ENCODE peak calls at places on chromosomes 4 and X, in six cellular contexts. One of them, this sample, is unnamed. For H3K4me1, the result is how much of the 10 kb centered on the place peaks cover.

GRCh38 chr4:8210631-8211030 is 11.5 kb downstream of the SH3TC1 start:
- DNase-seq in H1: no peak
- DNase-seq in GM12878: no peak
- DNase-seq in HepG2: no peak
- DNase-seq in K562: no peak
- DNase-seq in HCT116: no peak
- DNase-seq in this sample: no peak

GRCh38 chr4:108592674-108592986 is 27.7 kb upstream of the RPL34 start:
- DNase-seq in HepG2: peak
- DNase-seq in K562: no peak
- DNase-seq in H1: no peak
- DNase-seq in GM12878: no peak
- DNase-seq in HCT116: no peak
- DNase-seq in this sample: no peak

GRCh38 chrX:87525771-87526229 is 8.2 kb downstream of the KLHL4 start:
- DNase-seq in K562: peak
- DNase-seq in H1: no peak
- DNase-seq in GM12878: no peak
- DNase-seq in HepG2: no peak
- DNase-seq in HCT116: no peak
- DNase-seq in this sample: no peak

GRCh38 chrX:108735680-108736508 is 469 bp downstream of the IRS4 start:
- DNase-seq in H1: no peak
- DNase-seq in HCT116: no peak
- DNase-seq in K562: no peak
- DNase-seq in GM12878: no peak
- DNase-seq in HepG2: no peak
- DNase-seq in this sample: no peak

GRCh38 chrX:145394344-145394743 is 147.0 kb downstream of the SPANXN1 start:
- DNase-seq in K562: no peak
- DNase-seq in H1: no peak
- DNase-seq in HepG2: no peak
- DNase-seq in HCT116: no peak
- DNase-seq in GM12878: no peak
- DNase-seq in this sample: no peak

GRCh38 chr4:26490111-26490979 is at the start of gene CCKAR:
- DNase-seq in HCT116: no peak
- DNase-seq in GM12878: no peak
- DNase-seq in H1: no peak
- DNase-seq in K562: no peak
- DNase-seq in HepG2: no peak
- DNase-seq in this sample: no peak

GRCh38 chrX:77422886-77423648 is 24.1 kb upstream of the FGF16 start:
- DNase-seq in GM12878: no peak
- DNase-seq in HCT116: no peak
- DNase-seq in K562: no peak
- DNase-seq in HepG2: no peak
- DNase-seq in H1: peak
- DNase-seq in this sample: peak

GRCh38 chr4:188160406-188160805 is 21.2 kb downstream of the TRIML1 start:
- DNase-seq in H1: no peak
- DNase-seq in GM12878: no peak
- DNase-seq in HCT116: no peak
- DNase-seq in HepG2: no peak
- DNase-seq in K562: no peak
- DNase-seq in this sample: peak

GRCh38 chr4:125736057-125736456 is 421.3 kb downstream of the FAT4 start:
- DNase-seq in H1: no peak
- DNase-seq in GM12878: no peak
- DNase-seq in HCT116: no peak
- DNase-seq in K562: peak
- DNase-seq in HepG2: peak
- DNase-seq in this sample: no peak

GRCh38 chr4:108512615-108513505 is 107.5 kb upstream of the RPL34 start:
- DNase-seq in K562: peak
- DNase-seq in HCT116: no peak
- DNase-seq in H1: peak
- DNase-seq in GM12878: no peak
- DNase-seq in HepG2: peak
- DNase-seq in this sample: peak

GRCh38 chr4:170271723-170272122 is 182.0 kb upstream of the AADAT start:
- DNase-seq in H1: no peak
- DNase-seq in HepG2: no peak
- DNase-seq in GM12878: no peak
- DNase-seq in HCT116: no peak
- DNase-seq in K562: no peak
- DNase-seq in this sample: no peak

GRCh38 chrX:17679820-17680219 is 57.5 kb upstream of the SCML1 start:
- DNase-seq in HepG2: no peak
- DNase-seq in K562: no peak
- DNase-seq in GM12878: no peak
- DNase-seq in H1: no peak
- DNase-seq in HCT116: no peak
- DNase-seq in this sample: no peak

GRCh38 chr4:27666943-27667342 is 806.3 kb downstream of the STIM2 start:
- DNase-seq in GM12878: no peak
- DNase-seq in HepG2: no peak
- DNase-seq in H1: no peak
- DNase-seq in K562: no peak
- DNase-seq in HCT116: peak
- DNase-seq in this sample: no peak

GRCh38 chr4:185190001-185190856 is 13.6 kb downstream of the CFAP97 start:
- DNase-seq in K562: no peak
- DNase-seq in HCT116: no peak
- DNase-seq in HepG2: no peak
- DNase-seq in GM12878: no peak
- DNase-seq in H1: no peak
- DNase-seq in this sample: no peak

GRCh38 chrX:23883737-23884354 is 23.9 kb downstream of the APOO start:
- DNase-seq in HepG2: peak
- DNase-seq in GM12878: no peak
- DNase-seq in K562: peak
- DNase-seq in H1: no peak
- DNase-seq in HCT116: peak
- DNase-seq in this sample: no peak

GRCh38 chrX:136608295-136608933 is 39.5 kb upstream of the CD40LG start:
- DNase-seq in H1: no peak
- DNase-seq in K562: no peak
- DNase-seq in HCT116: peak
- DNase-seq in GM12878: no peak
- DNase-seq in HepG2: no peak
- DNase-seq in this sample: peak

GRCh38 chrX:76253432-76253831 is 80.6 kb downstream of the PBDC1 start:
- DNase-seq in GM12878: peak
- DNase-seq in HepG2: peak
- DNase-seq in HCT116: peak
- DNase-seq in H1: no peak
- DNase-seq in K562: peak
- DNase-seq in this sample: peak

GRCh38 chr4:80103615-80104014 is 30.6 kb upstream of the ANTXR2 start:
- DNase-seq in HepG2: no peak
- DNase-seq in HCT116: no peak
- DNase-seq in H1: no peak
- DNase-seq in GM12878: no peak
- DNase-seq in K562: no peak
- DNase-seq in this sample: no peak

GRCh38 chr4:145083891-145084640 is 13.9 kb downstream of the ANAPC10 start:
- DNase-seq in HepG2: peak
- DNase-seq in HCT116: peak
- DNase-seq in H1: no peak
- DNase-seq in K562: no peak
- DNase-seq in GM12878: no peak
- DNase-seq in this sample: no peak

GRCh38 chr4:10212400-10212799 is 95.8 kb upstream of the WDR1 start:
- DNase-seq in GM12878: no peak
- DNase-seq in K562: no peak
- DNase-seq in HepG2: no peak
- DNase-seq in H1: no peak
- DNase-seq in HCT116: no peak
- DNase-seq in this sample: no peak

GRCh38 chr4:187380181-187380581 is 615.4 kb upstream of the ZFP42 start:
- DNase-seq in HepG2: peak
- DNase-seq in HCT116: peak
- DNase-seq in GM12878: no peak
- DNase-seq in K562: no peak
- DNase-seq in H1: peak
- DNase-seq in this sample: peak

GRCh38 chr4:182206266-182206665 is 36.9 kb upstream of the TENM3 start:
- DNase-seq in GM12878: no peak
- DNase-seq in HepG2: no peak
- DNase-seq in H1: no peak
- DNase-seq in HCT116: no peak
- DNase-seq in K562: no peak
- DNase-seq in this sample: no peak

GRCh38 chrX:67044029-67044653 is 405.3 kb upstream of the EDA2R start:
- DNase-seq in K562: no peak
- DNase-seq in GM12878: no peak
- DNase-seq in HepG2: no peak
- DNase-seq in HCT116: no peak
- DNase-seq in H1: no peak
- DNase-seq in this sample: no peak

GRCh38 chr4:65599335-65599734 is 71.0 kb downstream of the EPHA5 start:
- DNase-seq in H1: no peak
- DNase-seq in HCT116: no peak
- DNase-seq in HepG2: no peak
- DNase-seq in GM12878: no peak
- DNase-seq in K562: no peak
- DNase-seq in this sample: no peak

DNA sequence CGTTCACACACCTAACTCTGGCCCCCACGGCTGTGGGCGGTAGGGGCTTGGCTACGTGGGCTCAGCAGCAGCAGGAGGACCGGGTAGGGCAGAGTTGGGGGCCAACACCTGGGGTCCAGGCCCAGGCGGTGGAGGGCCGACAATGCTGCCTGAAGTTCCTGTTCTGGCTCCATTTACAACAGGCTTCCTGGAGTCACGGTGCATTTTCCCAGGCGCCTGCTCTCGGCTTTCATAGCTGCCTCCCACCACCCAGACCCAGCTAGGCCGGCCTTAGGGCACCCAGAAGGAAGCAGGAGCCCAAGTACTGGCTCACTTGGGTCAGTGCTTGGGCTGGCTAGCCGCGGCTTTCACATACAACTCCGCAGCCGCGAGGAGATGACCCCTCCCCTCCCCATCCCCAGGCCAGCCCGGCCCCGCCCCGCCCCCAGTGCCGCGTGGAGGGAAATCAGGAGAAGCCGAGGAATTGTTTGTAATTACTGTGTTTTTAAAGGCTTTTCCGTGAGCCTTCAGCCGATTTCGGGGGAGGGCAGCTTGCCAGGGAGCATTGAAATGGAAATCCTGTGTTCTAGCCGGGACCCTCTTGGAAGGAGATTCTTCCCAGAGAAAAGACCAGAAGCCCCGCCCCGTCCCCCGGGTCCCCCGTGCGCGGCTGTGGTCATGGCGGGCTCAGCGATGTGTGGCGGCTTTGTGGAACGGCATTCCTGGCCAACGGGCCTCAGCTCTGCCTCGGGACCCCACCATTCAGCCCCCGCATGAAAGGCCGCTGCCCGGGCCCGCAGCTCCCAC is 28.5 kb downstream of the PJA1 start:
- DNase-seq in HCT116: no peak
- DNase-seq in H1: no peak
- DNase-seq in K562: peak
- DNase-seq in HepG2: no peak
- DNase-seq in GM12878: no peak
- DNase-seq in this sample: no peak
- H3K9ac ChIP-seq in HCT116: no peak
- H3K9ac ChIP-seq in H1: no peak
- H3K9ac ChIP-seq in K562: peak
- H3K9ac ChIP-seq in HepG2: no peak
- H3K9ac ChIP-seq in GM12878: no peak
- H3K9ac ChIP-seq in this sample: peak

DNA sequence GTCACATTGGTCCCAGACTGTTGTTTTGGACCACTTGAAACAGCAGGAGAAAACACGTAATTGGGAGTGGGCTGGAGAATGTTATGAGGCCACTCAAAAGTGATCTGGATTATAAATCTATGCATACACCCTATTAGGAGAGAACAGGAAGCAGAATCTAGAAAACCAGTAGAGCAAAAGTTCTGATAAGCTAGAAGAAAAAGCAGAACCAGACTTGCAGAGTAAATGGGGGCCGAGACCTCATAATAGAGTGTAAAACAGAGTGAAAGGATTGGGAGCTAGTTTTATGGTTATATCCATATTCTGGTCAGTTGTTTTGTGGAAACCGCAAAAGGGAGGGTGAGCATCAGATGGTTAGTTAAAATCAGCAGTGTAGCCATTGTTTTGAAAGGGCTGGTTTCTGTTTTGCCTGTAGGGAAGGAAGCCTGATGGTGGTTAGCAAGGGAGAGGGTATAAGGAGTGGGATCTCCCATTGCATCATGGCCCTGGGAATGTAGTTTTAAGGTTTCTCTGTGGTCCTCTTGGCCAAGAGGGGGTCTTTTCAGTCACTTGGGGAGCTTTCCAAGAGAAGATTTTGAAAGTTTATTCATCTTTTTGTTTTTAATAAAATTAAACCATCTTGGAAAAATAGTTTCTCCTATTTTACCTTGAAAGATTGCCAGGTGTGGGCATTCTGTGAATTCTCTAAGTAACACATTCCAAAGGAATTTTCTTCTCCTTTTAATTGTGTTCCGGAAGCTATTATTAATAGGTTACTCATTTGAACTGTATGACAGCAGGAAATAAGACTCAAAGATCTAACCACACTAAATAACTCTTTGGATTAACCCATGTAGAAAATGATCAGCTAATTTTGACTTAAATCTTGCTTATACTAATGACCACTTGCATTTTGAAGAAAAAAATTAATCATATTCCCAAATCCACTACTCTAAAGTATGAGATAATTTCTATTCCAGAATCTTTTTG is 17.3 kb upstream of the CCNI start:
- DNase-seq in HCT116: no peak
- DNase-seq in K562: no peak
- DNase-seq in HepG2: no peak
- DNase-seq in GM12878: no peak
- DNase-seq in H1: no peak
- DNase-seq in this sample: no peak
- TF ChIP-seq ZNF274 in HCT116: no peak
- TF ChIP-seq ZNF274 in K562: no peak
- TF ChIP-seq ZNF274 in HepG2: no peak
- TF ChIP-seq ZNF274 in GM12878: no peak
- TF ChIP-seq ZNF274 in H1: no peak
- TF ChIP-seq ZNF274 in this sample: no peak

GRCh38 chr4:112836895-112837294 is 200.0 kb downstream of the LARP7 start:
- DNase-seq in K562: no peak
- DNase-seq in HCT116: no peak
- DNase-seq in H1: no peak
- DNase-seq in GM12878: no peak
- DNase-seq in HepG2: no peak
- DNase-seq in this sample: no peak
- H3K4me1 ChIP-seq in K562: under half
- H3K4me1 ChIP-seq in HCT116: under half
- H3K4me1 ChIP-seq in H1: under half
- H3K4me1 ChIP-seq in GM12878: under half
- H3K4me1 ChIP-seq in HepG2: under half
- H3K4me1 ChIP-seq in this sample: under half

DNA sequence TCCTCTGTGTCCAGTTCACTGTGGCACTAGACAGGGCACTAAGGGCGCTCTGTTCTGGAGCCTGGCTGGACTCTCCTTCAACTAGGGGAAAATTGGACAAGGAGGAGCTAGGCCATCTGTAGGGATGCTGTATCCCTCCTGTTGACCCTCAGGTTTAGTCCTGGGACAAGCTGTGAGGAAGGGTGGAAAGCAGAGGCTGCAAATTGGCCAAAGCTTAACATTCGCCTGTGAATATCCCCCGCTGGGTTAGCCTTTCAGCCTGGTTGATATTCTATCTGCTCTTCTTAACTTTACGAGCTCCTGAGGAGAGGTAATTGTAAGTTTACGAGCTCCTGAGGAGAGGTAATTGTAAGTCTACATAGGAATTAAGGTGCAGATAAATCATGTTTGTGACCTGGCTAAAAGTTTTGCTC is 64.3 kb upstream of the ENPEP start:
- DNase-seq in HepG2: no peak
- DNase-seq in GM12878: no peak
- DNase-seq in H1: peak
- DNase-seq in HCT116: no peak
- DNase-seq in K562: no peak
- DNase-seq in this sample: peak
- H3K9ac ChIP-seq in HepG2: no peak
- H3K9ac ChIP-seq in GM12878: no peak
- H3K9ac ChIP-seq in H1: peak
- H3K9ac ChIP-seq in HCT116: peak
- H3K9ac ChIP-seq in K562: peak
- H3K9ac ChIP-seq in this sample: no peak

This sample was measured in NT2/D1.